ENCODE peak calls at places on chromosome 16, in five cellular contexts. One of them, this sample, is unnamed.

GRCh38 chr16:726438-727290 is at the start of the genes CCDC78 and HAGHL:
- DNase-seq in stimulated activated CD8-positive, alpha-beta memory T cell treated with anti-CD3 and anti-CD28 coated beads, Interleukin-15, amount 100 ng/mL, for 1 hour: peak; percentile 52
- DNase-seq in activated CD4-positive, alpha-beta T cell treated with anti-CD3 and anti-CD28 coated beads, Interleukin-2, amount 50 U/mL, for 1 hour: peak; percentile 48
- DNase-seq in activated T-helper 1 cell treated with Interleukin-2 at 50 U/mL for 16 hours: peak; percentile 49
- DNase-seq in M059J: no peak
- DNase-seq in this sample: peak; percentile 60

GRCh38 chr16:12341423-12341822 is 364.9 kb downstream of the SNX29 start:
- DNase-seq in stimulated activated CD8-positive, alpha-beta memory T cell treated with anti-CD3 and anti-CD28 coated beads, Interleukin-15, amount 100 ng/mL, for 1 hour: no peak
- DNase-seq in activated CD4-positive, alpha-beta T cell treated with anti-CD3 and anti-CD28 coated beads, Interleukin-2, amount 50 U/mL, for 1 hour: no peak
- DNase-seq in activated T-helper 1 cell treated with Interleukin-2 at 50 U/mL for 16 hours: no peak
- DNase-seq in M059J: peak; percentile 96
- DNase-seq in this sample: no peak

GRCh38 chr16:20774703-20775362 is 11.0 kb downstream of the ACSM3 start:
- DNase-seq in stimulated activated CD8-positive, alpha-beta memory T cell treated with anti-CD3 and anti-CD28 coated beads, Interleukin-15, amount 100 ng/mL, for 1 hour: peak; percentile 16
- DNase-seq in activated CD4-positive, alpha-beta T cell treated with anti-CD3 and anti-CD28 coated beads, Interleukin-2, amount 50 U/mL, for 1 hour: peak; percentile 61
- DNase-seq in activated T-helper 1 cell treated with Interleukin-2 at 50 U/mL for 16 hours: peak; percentile 7
- DNase-seq in M059J: peak; percentile 82
- DNase-seq in this sample: peak; percentile 45

GRCh38 chr16:62408760-62409159 is 372.5 kb upstream of the CDH8 start:
- DNase-seq in stimulated activated CD8-positive, alpha-beta memory T cell treated with anti-CD3 and anti-CD28 coated beads, Interleukin-15, amount 100 ng/mL, for 1 hour: no peak
- DNase-seq in activated CD4-positive, alpha-beta T cell treated with anti-CD3 and anti-CD28 coated beads, Interleukin-2, amount 50 U/mL, for 1 hour: no peak
- DNase-seq in activated T-helper 1 cell treated with Interleukin-2 at 50 U/mL for 16 hours: no peak
- DNase-seq in M059J: no peak
- DNase-seq in this sample: no peak

GRCh38 chr16:68644715-68645493 is at the start of gene CDH3:
- DNase-seq in stimulated activated CD8-positive, alpha-beta memory T cell treated with anti-CD3 and anti-CD28 coated beads, Interleukin-15, amount 100 ng/mL, for 1 hour: peak; percentile 2
- DNase-seq in activated CD4-positive, alpha-beta T cell treated with anti-CD3 and anti-CD28 coated beads, Interleukin-2, amount 50 U/mL, for 1 hour: peak; percentile 22
- DNase-seq in activated T-helper 1 cell treated with Interleukin-2 at 50 U/mL for 16 hours: no peak
- DNase-seq in M059J: peak; percentile 68
- DNase-seq in this sample: peak; percentile 35

GRCh38 chr16:13298676-13299075 is 397.3 kb downstream of the SHISA9 start:
- DNase-seq in stimulated activated CD8-positive, alpha-beta memory T cell treated with anti-CD3 and anti-CD28 coated beads, Interleukin-15, amount 100 ng/mL, for 1 hour: no peak
- DNase-seq in activated CD4-positive, alpha-beta T cell treated with anti-CD3 and anti-CD28 coated beads, Interleukin-2, amount 50 U/mL, for 1 hour: no peak
- DNase-seq in activated T-helper 1 cell treated with Interleukin-2 at 50 U/mL for 16 hours: no peak
- DNase-seq in M059J: peak; percentile 19
- DNase-seq in this sample: no peak

GRCh38 chr16:14289692-14290340 is 218.7 kb downstream of the MRTFB start:
- DNase-seq in stimulated activated CD8-positive, alpha-beta memory T cell treated with anti-CD3 and anti-CD28 coated beads, Interleukin-15, amount 100 ng/mL, for 1 hour: no peak
- DNase-seq in activated CD4-positive, alpha-beta T cell treated with anti-CD3 and anti-CD28 coated beads, Interleukin-2, amount 50 U/mL, for 1 hour: peak; percentile 13
- DNase-seq in activated T-helper 1 cell treated with Interleukin-2 at 50 U/mL for 16 hours: no peak
- DNase-seq in M059J: peak; percentile 29
- DNase-seq in this sample: peak; percentile 40

GRCh38 chr16:66224636-66225035 is 141.9 kb upstream of the CDH5 start:
- DNase-seq in stimulated activated CD8-positive, alpha-beta memory T cell treated with anti-CD3 and anti-CD28 coated beads, Interleukin-15, amount 100 ng/mL, for 1 hour: no peak
- DNase-seq in activated CD4-positive, alpha-beta T cell treated with anti-CD3 and anti-CD28 coated beads, Interleukin-2, amount 50 U/mL, for 1 hour: no peak
- DNase-seq in activated T-helper 1 cell treated with Interleukin-2 at 50 U/mL for 16 hours: no peak
- DNase-seq in M059J: no peak
- DNase-seq in this sample: no peak

GRCh38 chr16:1678500-1679098 is 520 bp downstream of the JPT2 start:
- DNase-seq in stimulated activated CD8-positive, alpha-beta memory T cell treated with anti-CD3 and anti-CD28 coated beads, Interleukin-15, amount 100 ng/mL, for 1 hour: peak; percentile 4
- DNase-seq in activated CD4-positive, alpha-beta T cell treated with anti-CD3 and anti-CD28 coated beads, Interleukin-2, amount 50 U/mL, for 1 hour: peak; percentile 43
- DNase-seq in activated T-helper 1 cell treated with Interleukin-2 at 50 U/mL for 16 hours: peak; percentile 33
- DNase-seq in M059J: peak; percentile 63
- DNase-seq in this sample: peak; percentile 42

GRCh38 chr16:70659546-70659945 is 13.2 kb downstream of the IL34 start:
- DNase-seq in stimulated activated CD8-positive, alpha-beta memory T cell treated with anti-CD3 and anti-CD28 coated beads, Interleukin-15, amount 100 ng/mL, for 1 hour: no peak
- DNase-seq in activated CD4-positive, alpha-beta T cell treated with anti-CD3 and anti-CD28 coated beads, Interleukin-2, amount 50 U/mL, for 1 hour: no peak
- DNase-seq in activated T-helper 1 cell treated with Interleukin-2 at 50 U/mL for 16 hours: no peak
- DNase-seq in M059J: no peak
- DNase-seq in this sample: no peak

GRCh38 chr16:19748389-19749110 is 30.5 kb downstream of the IQCK start:
- DNase-seq in stimulated activated CD8-positive, alpha-beta memory T cell treated with anti-CD3 and anti-CD28 coated beads, Interleukin-15, amount 100 ng/mL, for 1 hour: no peak
- DNase-seq in activated CD4-positive, alpha-beta T cell treated with anti-CD3 and anti-CD28 coated beads, Interleukin-2, amount 50 U/mL, for 1 hour: no peak
- DNase-seq in activated T-helper 1 cell treated with Interleukin-2 at 50 U/mL for 16 hours: no peak
- DNase-seq in M059J: no peak
- DNase-seq in this sample: no peak

GRCh38 chr16:54269461-54269860 is 17.1 kb downstream of the IRX3 start:
- DNase-seq in stimulated activated CD8-positive, alpha-beta memory T cell treated with anti-CD3 and anti-CD28 coated beads, Interleukin-15, amount 100 ng/mL, for 1 hour: no peak
- DNase-seq in activated CD4-positive, alpha-beta T cell treated with anti-CD3 and anti-CD28 coated beads, Interleukin-2, amount 50 U/mL, for 1 hour: no peak
- DNase-seq in activated T-helper 1 cell treated with Interleukin-2 at 50 U/mL for 16 hours: no peak
- DNase-seq in M059J: no peak
- DNase-seq in this sample: no peak

GRCh38 chr16:52569296-52569695 is 22.4 kb upstream of the TOX3 start:
- DNase-seq in stimulated activated CD8-positive, alpha-beta memory T cell treated with anti-CD3 and anti-CD28 coated beads, Interleukin-15, amount 100 ng/mL, for 1 hour: no peak
- DNase-seq in activated CD4-positive, alpha-beta T cell treated with anti-CD3 and anti-CD28 coated beads, Interleukin-2, amount 50 U/mL, for 1 hour: no peak
- DNase-seq in activated T-helper 1 cell treated with Interleukin-2 at 50 U/mL for 16 hours: no peak
- DNase-seq in M059J: no peak
- DNase-seq in this sample: no peak

GRCh38 chr16:27902551-27902950 is 161.0 kb downstream of the GSG1L start:
- DNase-seq in stimulated activated CD8-positive, alpha-beta memory T cell treated with anti-CD3 and anti-CD28 coated beads, Interleukin-15, amount 100 ng/mL, for 1 hour: no peak
- DNase-seq in activated CD4-positive, alpha-beta T cell treated with anti-CD3 and anti-CD28 coated beads, Interleukin-2, amount 50 U/mL, for 1 hour: no peak
- DNase-seq in activated T-helper 1 cell treated with Interleukin-2 at 50 U/mL for 16 hours: no peak
- DNase-seq in M059J: no peak
- DNase-seq in this sample: no peak

GRCh38 chr16:9258423-9259051 is 167.1 kb downstream of the HAPSTR1 start:
- DNase-seq in stimulated activated CD8-positive, alpha-beta memory T cell treated with anti-CD3 and anti-CD28 coated beads, Interleukin-15, amount 100 ng/mL, for 1 hour: no peak
- DNase-seq in activated CD4-positive, alpha-beta T cell treated with anti-CD3 and anti-CD28 coated beads, Interleukin-2, amount 50 U/mL, for 1 hour: no peak
- DNase-seq in activated T-helper 1 cell treated with Interleukin-2 at 50 U/mL for 16 hours: no peak
- DNase-seq in M059J: peak; percentile 17
- DNase-seq in this sample: peak; percentile 28

GRCh38 chr16:25568991-25569390 is 122.8 kb upstream of the HS3ST4 start:
- DNase-seq in stimulated activated CD8-positive, alpha-beta memory T cell treated with anti-CD3 and anti-CD28 coated beads, Interleukin-15, amount 100 ng/mL, for 1 hour: no peak
- DNase-seq in activated CD4-positive, alpha-beta T cell treated with anti-CD3 and anti-CD28 coated beads, Interleukin-2, amount 50 U/mL, for 1 hour: no peak
- DNase-seq in activated T-helper 1 cell treated with Interleukin-2 at 50 U/mL for 16 hours: no peak
- DNase-seq in M059J: no peak
- DNase-seq in this sample: no peak

GRCh38 chr16:46899443-46900143 is 15.4 kb downstream of the GPT2 start:
- DNase-seq in stimulated activated CD8-positive, alpha-beta memory T cell treated with anti-CD3 and anti-CD28 coated beads, Interleukin-15, amount 100 ng/mL, for 1 hour: no peak
- DNase-seq in activated CD4-positive, alpha-beta T cell treated with anti-CD3 and anti-CD28 coated beads, Interleukin-2, amount 50 U/mL, for 1 hour: no peak
- DNase-seq in activated T-helper 1 cell treated with Interleukin-2 at 50 U/mL for 16 hours: no peak
- DNase-seq in M059J: peak; percentile 34
- DNase-seq in this sample: no peak

GRCh38 chr16:64061621-64062020 is 1060.2 kb downstream of the CDH11 start:
- DNase-seq in stimulated activated CD8-positive, alpha-beta memory T cell treated with anti-CD3 and anti-CD28 coated beads, Interleukin-15, amount 100 ng/mL, for 1 hour: no peak
- DNase-seq in activated CD4-positive, alpha-beta T cell treated with anti-CD3 and anti-CD28 coated beads, Interleukin-2, amount 50 U/mL, for 1 hour: no peak
- DNase-seq in activated T-helper 1 cell treated with Interleukin-2 at 50 U/mL for 16 hours: no peak
- DNase-seq in M059J: peak; percentile 1
- DNase-seq in this sample: no peak

GRCh38 chr16:20931066-20931465 is 30.5 kb downstream of the LYRM1 start:
- DNase-seq in stimulated activated CD8-positive, alpha-beta memory T cell treated with anti-CD3 and anti-CD28 coated beads, Interleukin-15, amount 100 ng/mL, for 1 hour: no peak
- DNase-seq in activated CD4-positive, alpha-beta T cell treated with anti-CD3 and anti-CD28 coated beads, Interleukin-2, amount 50 U/mL, for 1 hour: no peak
- DNase-seq in activated T-helper 1 cell treated with Interleukin-2 at 50 U/mL for 16 hours: no peak
- DNase-seq in M059J: no peak
- DNase-seq in this sample: no peak

GRCh38 chr16:5480796-5481195 is 383.2 kb upstream of the EEF2KMT start:
- DNase-seq in stimulated activated CD8-positive, alpha-beta memory T cell treated with anti-CD3 and anti-CD28 coated beads, Interleukin-15, amount 100 ng/mL, for 1 hour: no peak
- DNase-seq in activated CD4-positive, alpha-beta T cell treated with anti-CD3 and anti-CD28 coated beads, Interleukin-2, amount 50 U/mL, for 1 hour: no peak
- DNase-seq in activated T-helper 1 cell treated with Interleukin-2 at 50 U/mL for 16 hours: no peak
- DNase-seq in M059J: no peak
- DNase-seq in this sample: no peak

GRCh38 chr16:74922150-74923138 is 62.5 kb downstream of the WDR59 start:
- DNase-seq in stimulated activated CD8-positive, alpha-beta memory T cell treated with anti-CD3 and anti-CD28 coated beads, Interleukin-15, amount 100 ng/mL, for 1 hour: no peak
- DNase-seq in activated CD4-positive, alpha-beta T cell treated with anti-CD3 and anti-CD28 coated beads, Interleukin-2, amount 50 U/mL, for 1 hour: no peak
- DNase-seq in activated T-helper 1 cell treated with Interleukin-2 at 50 U/mL for 16 hours: no peak
- DNase-seq in M059J: no peak
- DNase-seq in this sample: no peak

GRCh38 chr16:2968738-2969544 is at the start of gene PAQR4:
- DNase-seq in stimulated activated CD8-positive, alpha-beta memory T cell treated with anti-CD3 and anti-CD28 coated beads, Interleukin-15, amount 100 ng/mL, for 1 hour: peak; percentile 39
- DNase-seq in activated CD4-positive, alpha-beta T cell treated with anti-CD3 and anti-CD28 coated beads, Interleukin-2, amount 50 U/mL, for 1 hour: peak; percentile 68
- DNase-seq in activated T-helper 1 cell treated with Interleukin-2 at 50 U/mL for 16 hours: peak; percentile 60
- DNase-seq in M059J: peak; percentile 85
- DNase-seq in this sample: peak; percentile 89

GRCh38 chr16:2004795-2005517 is 4.7 kb downstream of the ZNF598 start:
- DNase-seq in stimulated activated CD8-positive, alpha-beta memory T cell treated with anti-CD3 and anti-CD28 coated beads, Interleukin-15, amount 100 ng/mL, for 1 hour: no peak
- DNase-seq in activated CD4-positive, alpha-beta T cell treated with anti-CD3 and anti-CD28 coated beads, Interleukin-2, amount 50 U/mL, for 1 hour: no peak
- DNase-seq in activated T-helper 1 cell treated with Interleukin-2 at 50 U/mL for 16 hours: no peak
- DNase-seq in M059J: no peak
- DNase-seq in this sample: no peak

GRCh38 chr16:81583893-81584705 is 139.5 kb downstream of the CMIP start:
- DNase-seq in stimulated activated CD8-positive, alpha-beta memory T cell treated with anti-CD3 and anti-CD28 coated beads, Interleukin-15, amount 100 ng/mL, for 1 hour: no peak
- DNase-seq in activated CD4-positive, alpha-beta T cell treated with anti-CD3 and anti-CD28 coated beads, Interleukin-2, amount 50 U/mL, for 1 hour: no peak
- DNase-seq in activated T-helper 1 cell treated with Interleukin-2 at 50 U/mL for 16 hours: no peak
- DNase-seq in M059J: no peak
- DNase-seq in this sample: no peak

GRCh38 chr16:50310308-50311133 is 44.2 kb downstream of the ADCY7 start:
- DNase-seq in stimulated activated CD8-positive, alpha-beta memory T cell treated with anti-CD3 and anti-CD28 coated beads, Interleukin-15, amount 100 ng/mL, for 1 hour: no peak
- DNase-seq in activated CD4-positive, alpha-beta T cell treated with anti-CD3 and anti-CD28 coated beads, Interleukin-2, amount 50 U/mL, for 1 hour: no peak
- DNase-seq in activated T-helper 1 cell treated with Interleukin-2 at 50 U/mL for 16 hours: no peak
- DNase-seq in M059J: no peak
- DNase-seq in this sample: peak; percentile 7

GRCh38 chr16:69311533-69312388 is 611 bp downstream of the VPS4A start:
- DNase-seq in stimulated activated CD8-positive, alpha-beta memory T cell treated with anti-CD3 and anti-CD28 coated beads, Interleukin-15, amount 100 ng/mL, for 1 hour: peak; percentile 4
- DNase-seq in activated CD4-positive, alpha-beta T cell treated with anti-CD3 and anti-CD28 coated beads, Interleukin-2, amount 50 U/mL, for 1 hour: peak; percentile 17
- DNase-seq in activated T-helper 1 cell treated with Interleukin-2 at 50 U/mL for 16 hours: peak; percentile 19
- DNase-seq in M059J: peak; percentile 47
- DNase-seq in this sample: peak; percentile 61

GRCh38 chr16:85288869-85289660 is 176.8 kb upstream of the CIBAR2 start:
- DNase-seq in stimulated activated CD8-positive, alpha-beta memory T cell treated with anti-CD3 and anti-CD28 coated beads, Interleukin-15, amount 100 ng/mL, for 1 hour: no peak
- DNase-seq in activated CD4-positive, alpha-beta T cell treated with anti-CD3 and anti-CD28 coated beads, Interleukin-2, amount 50 U/mL, for 1 hour: no peak
- DNase-seq in activated T-helper 1 cell treated with Interleukin-2 at 50 U/mL for 16 hours: no peak
- DNase-seq in M059J: no peak
- DNase-seq in this sample: no peak

GRCh38 chr16:87686697-87687570 is 78.9 kb downstream of the KLHDC4 start:
- DNase-seq in stimulated activated CD8-positive, alpha-beta memory T cell treated with anti-CD3 and anti-CD28 coated beads, Interleukin-15, amount 100 ng/mL, for 1 hour: no peak
- DNase-seq in activated CD4-positive, alpha-beta T cell treated with anti-CD3 and anti-CD28 coated beads, Interleukin-2, amount 50 U/mL, for 1 hour: no peak
- DNase-seq in activated T-helper 1 cell treated with Interleukin-2 at 50 U/mL for 16 hours: no peak
- DNase-seq in M059J: peak; percentile 56
- DNase-seq in this sample: no peak

GRCh38 chr16:74372369-74372768 is 3.7 kb upstream of the NPIPB15 start:
- DNase-seq in stimulated activated CD8-positive, alpha-beta memory T cell treated with anti-CD3 and anti-CD28 coated beads, Interleukin-15, amount 100 ng/mL, for 1 hour: no peak
- DNase-seq in activated CD4-positive, alpha-beta T cell treated with anti-CD3 and anti-CD28 coated beads, Interleukin-2, amount 50 U/mL, for 1 hour: no peak
- DNase-seq in activated T-helper 1 cell treated with Interleukin-2 at 50 U/mL for 16 hours: no peak
- DNase-seq in M059J: no peak
- DNase-seq in this sample: no peak

GRCh38 chr16:85734311-85735017 is 16.4 kb downstream of the C16orf74 start:
- DNase-seq in stimulated activated CD8-positive, alpha-beta memory T cell treated with anti-CD3 and anti-CD28 coated beads, Interleukin-15, amount 100 ng/mL, for 1 hour: no peak
- DNase-seq in activated CD4-positive, alpha-beta T cell treated with anti-CD3 and anti-CD28 coated beads, Interleukin-2, amount 50 U/mL, for 1 hour: no peak
- DNase-seq in activated T-helper 1 cell treated with Interleukin-2 at 50 U/mL for 16 hours: no peak
- DNase-seq in M059J: no peak
- DNase-seq in this sample: no peak

GRCh38 chr16:19595043-19595767 is 39.7 kb downstream of the VPS35L start:
- DNase-seq in stimulated activated CD8-positive, alpha-beta memory T cell treated with anti-CD3 and anti-CD28 coated beads, Interleukin-15, amount 100 ng/mL, for 1 hour: no peak
- DNase-seq in activated CD4-positive, alpha-beta T cell treated with anti-CD3 and anti-CD28 coated beads, Interleukin-2, amount 50 U/mL, for 1 hour: no peak
- DNase-seq in activated T-helper 1 cell treated with Interleukin-2 at 50 U/mL for 16 hours: no peak
- DNase-seq in M059J: peak; percentile 91
- DNase-seq in this sample: no peak

GRCh38 chr16:10256855-10257641 is 74.8 kb upstream of the GRIN2A start:
- DNase-seq in stimulated activated CD8-positive, alpha-beta memory T cell treated with anti-CD3 and anti-CD28 coated beads, Interleukin-15, amount 100 ng/mL, for 1 hour: peak; percentile 6
- DNase-seq in activated CD4-positive, alpha-beta T cell treated with anti-CD3 and anti-CD28 coated beads, Interleukin-2, amount 50 U/mL, for 1 hour: peak; percentile 43
- DNase-seq in activated T-helper 1 cell treated with Interleukin-2 at 50 U/mL for 16 hours: peak; percentile 10
- DNase-seq in M059J: peak; percentile 35
- DNase-seq in this sample: peak; percentile 33

GRCh38 chr16:75113046-75113491 is 3.5 kb downstream of the LDHD start:
- DNase-seq in stimulated activated CD8-positive, alpha-beta memory T cell treated with anti-CD3 and anti-CD28 coated beads, Interleukin-15, amount 100 ng/mL, for 1 hour: no peak
- DNase-seq in activated CD4-positive, alpha-beta T cell treated with anti-CD3 and anti-CD28 coated beads, Interleukin-2, amount 50 U/mL, for 1 hour: no peak
- DNase-seq in activated T-helper 1 cell treated with Interleukin-2 at 50 U/mL for 16 hours: no peak
- DNase-seq in M059J: no peak
- DNase-seq in this sample: no peak

GRCh38 chr16:58264961-58265479 is 29.8 kb downstream of the PRSS54 start:
- DNase-seq in stimulated activated CD8-positive, alpha-beta memory T cell treated with anti-CD3 and anti-CD28 coated beads, Interleukin-15, amount 100 ng/mL, for 1 hour: no peak
- DNase-seq in activated CD4-positive, alpha-beta T cell treated with anti-CD3 and anti-CD28 coated beads, Interleukin-2, amount 50 U/mL, for 1 hour: no peak
- DNase-seq in activated T-helper 1 cell treated with Interleukin-2 at 50 U/mL for 16 hours: no peak
- DNase-seq in M059J: peak; percentile 93
- DNase-seq in this sample: no peak

GRCh38 chr16:70638814-70639792 is 7.3 kb upstream of the IL34 start:
- DNase-seq in stimulated activated CD8-positive, alpha-beta memory T cell treated with anti-CD3 and anti-CD28 coated beads, Interleukin-15, amount 100 ng/mL, for 1 hour: no peak
- DNase-seq in activated CD4-positive, alpha-beta T cell treated with anti-CD3 and anti-CD28 coated beads, Interleukin-2, amount 50 U/mL, for 1 hour: no peak
- DNase-seq in activated T-helper 1 cell treated with Interleukin-2 at 50 U/mL for 16 hours: no peak
- DNase-seq in M059J: peak; percentile 48
- DNase-seq in this sample: no peak

GRCh38 chr16:2210009-2210332 is 692 bp downstream of the BRICD5 start:
- DNase-seq in stimulated activated CD8-positive, alpha-beta memory T cell treated with anti-CD3 and anti-CD28 coated beads, Interleukin-15, amount 100 ng/mL, for 1 hour: no peak
- DNase-seq in activated CD4-positive, alpha-beta T cell treated with anti-CD3 and anti-CD28 coated beads, Interleukin-2, amount 50 U/mL, for 1 hour: no peak
- DNase-seq in activated T-helper 1 cell treated with Interleukin-2 at 50 U/mL for 16 hours: no peak
- DNase-seq in M059J: no peak
- DNase-seq in this sample: no peak

GRCh38 chr16:57039148-57039812 is 49.9 kb downstream of the NLRC5 start:
- DNase-seq in stimulated activated CD8-positive, alpha-beta memory T cell treated with anti-CD3 and anti-CD28 coated beads, Interleukin-15, amount 100 ng/mL, for 1 hour: no peak
- DNase-seq in activated CD4-positive, alpha-beta T cell treated with anti-CD3 and anti-CD28 coated beads, Interleukin-2, amount 50 U/mL, for 1 hour: no peak
- DNase-seq in activated T-helper 1 cell treated with Interleukin-2 at 50 U/mL for 16 hours: no peak
- DNase-seq in M059J: no peak
- DNase-seq in this sample: peak; percentile 35

This sample was measured in stimulated activated naive CD8-positive, alpha-beta T cell treated with anti-CD3 and anti-CD28 coated beads, Interleukin-15, amount 100 ng/mL, for 72 hours.